ENCODE peak calls at places on chromosomes 7 and 10, in eight cellular contexts. One of them, this sample, is unnamed.

GRCh38 chr10:89591796-89592271 is 53.2 kb downstream of the PANK1 start:
- DNase-seq in spleen: no peak
- DNase-seq in left lung: peak
- DNase-seq in right lobe of liver: peak
- DNase-seq in IMR-90: peak
- DNase-seq in naive thymus-derived CD4-positive, alpha-beta T cell: no peak
- DNase-seq in heart left ventricle: peak
- DNase-seq in Panc1: no peak
- DNase-seq in this sample: peak

GRCh38 chr7:16989883-16990413 is 108.2 kb upstream of the AGR3 start:
- DNase-seq in spleen: no peak
- DNase-seq in left lung: peak
- DNase-seq in right lobe of liver: peak
- DNase-seq in IMR-90: peak
- DNase-seq in naive thymus-derived CD4-positive, alpha-beta T cell: no peak
- DNase-seq in heart left ventricle: peak
- DNase-seq in Panc1: peak
- DNase-seq in this sample: peak

GRCh38 chr7:41996381-41997035 is 240.5 kb downstream of the GLI3 start:
- DNase-seq in spleen: no peak
- DNase-seq in left lung: no peak
- DNase-seq in right lobe of liver: no peak
- DNase-seq in IMR-90: peak
- DNase-seq in naive thymus-derived CD4-positive, alpha-beta T cell: no peak
- DNase-seq in heart left ventricle: no peak
- DNase-seq in Panc1: no peak
- DNase-seq in this sample: no peak

GRCh38 chr10:86798636-86799035 is 42.2 kb downstream of the BMPR1A start:
- DNase-seq in spleen: no peak
- DNase-seq in left lung: no peak
- DNase-seq in right lobe of liver: no peak
- DNase-seq in IMR-90: peak
- DNase-seq in naive thymus-derived CD4-positive, alpha-beta T cell: peak
- DNase-seq in heart left ventricle: no peak
- DNase-seq in Panc1: no peak
- DNase-seq in this sample: no peak

GRCh38 chr7:36840930-36841329 is 116.6 kb upstream of the AOAH start:
- DNase-seq in spleen: no peak
- DNase-seq in left lung: no peak
- DNase-seq in right lobe of liver: no peak
- DNase-seq in IMR-90: no peak
- DNase-seq in naive thymus-derived CD4-positive, alpha-beta T cell: no peak
- DNase-seq in heart left ventricle: no peak
- DNase-seq in Panc1: no peak
- DNase-seq in this sample: no peak

GRCh38 chr10:103397191-103397825 is 882 bp downstream of the PDCD11 start:
- DNase-seq in spleen: no peak
- DNase-seq in left lung: no peak
- DNase-seq in right lobe of liver: no peak
- DNase-seq in IMR-90: no peak
- DNase-seq in naive thymus-derived CD4-positive, alpha-beta T cell: no peak
- DNase-seq in heart left ventricle: no peak
- DNase-seq in Panc1: no peak
- DNase-seq in this sample: no peak

GRCh38 chr10:89637108-89637507 is 7.9 kb downstream of the PANK1 start:
- DNase-seq in spleen: no peak
- DNase-seq in left lung: no peak
- DNase-seq in right lobe of liver: no peak
- DNase-seq in IMR-90: no peak
- DNase-seq in naive thymus-derived CD4-positive, alpha-beta T cell: no peak
- DNase-seq in heart left ventricle: no peak
- DNase-seq in Panc1: no peak
- DNase-seq in this sample: no peak

GRCh38 chr7:82428186-82428961 is 15.2 kb downstream of the CACNA2D1 start:
- DNase-seq in spleen: no peak
- DNase-seq in left lung: no peak
- DNase-seq in right lobe of liver: no peak
- DNase-seq in IMR-90: peak
- DNase-seq in naive thymus-derived CD4-positive, alpha-beta T cell: no peak
- DNase-seq in heart left ventricle: no peak
- DNase-seq in Panc1: no peak
- DNase-seq in this sample: no peak

GRCh38 chr10:75530337-75530736 is 98.9 kb downstream of the LRMDA start:
- DNase-seq in spleen: no peak
- DNase-seq in left lung: no peak
- DNase-seq in right lobe of liver: no peak
- DNase-seq in IMR-90: no peak
- DNase-seq in naive thymus-derived CD4-positive, alpha-beta T cell: no peak
- DNase-seq in heart left ventricle: no peak
- DNase-seq in Panc1: no peak
- DNase-seq in this sample: peak

DNA sequence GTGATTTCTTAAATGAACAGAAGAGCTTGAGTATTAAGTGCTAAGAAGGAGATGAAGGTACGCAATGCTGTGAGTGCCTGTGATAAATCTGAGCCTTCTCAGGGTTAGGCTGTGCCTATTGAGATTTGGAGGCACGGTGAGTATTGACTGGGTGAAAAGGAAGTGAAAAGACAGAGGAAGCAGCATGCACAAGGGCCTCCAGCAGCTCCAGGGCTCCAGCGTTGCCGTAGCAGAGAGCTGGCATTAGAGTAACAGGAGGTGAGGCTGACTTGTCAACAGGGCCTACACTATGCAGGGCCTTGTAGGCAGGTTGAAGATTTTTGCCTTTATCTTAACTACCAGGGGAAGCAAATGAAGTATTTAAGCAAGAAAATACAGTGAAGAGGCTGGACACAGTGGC is 54.1 kb upstream of the PDCD4 start:
- DNase-seq in spleen: no peak
- DNase-seq in left lung: no peak
- DNase-seq in right lobe of liver: no peak
- DNase-seq in IMR-90: no peak
- DNase-seq in naive thymus-derived CD4-positive, alpha-beta T cell: peak
- DNase-seq in heart left ventricle: no peak
- DNase-seq in Panc1: no peak
- DNase-seq in this sample: no peak
- H3K27ac ChIP-seq in spleen: no peak
- H3K27ac ChIP-seq in left lung: no peak
- H3K27ac ChIP-seq in right lobe of liver: no peak
- H3K27ac ChIP-seq in IMR-90: no peak
- H3K27ac ChIP-seq in naive thymus-derived CD4-positive, alpha-beta T cell: no peak
- H3K27ac ChIP-seq in heart left ventricle: peak
- H3K27ac ChIP-seq in Panc1: no peak
- H3K27ac ChIP-seq in this sample: no peak

GRCh38 chr7:94873239-94873638 is 34.2 kb upstream of the PPP1R9A start:
- DNase-seq in spleen: no peak
- DNase-seq in left lung: no peak
- DNase-seq in right lobe of liver: no peak
- DNase-seq in IMR-90: no peak
- DNase-seq in naive thymus-derived CD4-positive, alpha-beta T cell: no peak
- DNase-seq in heart left ventricle: no peak
- DNase-seq in Panc1: no peak
- DNase-seq in this sample: no peak

GRCh38 chr7:94877731-94878670 is 29.4 kb upstream of the PPP1R9A start:
- DNase-seq in spleen: no peak
- DNase-seq in left lung: no peak
- DNase-seq in right lobe of liver: no peak
- DNase-seq in IMR-90: no peak
- DNase-seq in naive thymus-derived CD4-positive, alpha-beta T cell: no peak
- DNase-seq in heart left ventricle: no peak
- DNase-seq in Panc1: no peak
- DNase-seq in this sample: no peak

GRCh38 chr7:94871132-94871531 is 36.3 kb upstream of the PPP1R9A start:
- DNase-seq in spleen: no peak
- DNase-seq in left lung: no peak
- DNase-seq in right lobe of liver: no peak
- DNase-seq in IMR-90: no peak
- DNase-seq in naive thymus-derived CD4-positive, alpha-beta T cell: no peak
- DNase-seq in heart left ventricle: no peak
- DNase-seq in Panc1: no peak
- DNase-seq in this sample: no peak

GRCh38 chr7:94875221-94875620 is 32.2 kb upstream of the PPP1R9A start:
- DNase-seq in spleen: no peak
- DNase-seq in left lung: no peak
- DNase-seq in right lobe of liver: no peak
- DNase-seq in IMR-90: no peak
- DNase-seq in naive thymus-derived CD4-positive, alpha-beta T cell: no peak
- DNase-seq in heart left ventricle: no peak
- DNase-seq in Panc1: no peak
- DNase-seq in this sample: no peak

DNA sequence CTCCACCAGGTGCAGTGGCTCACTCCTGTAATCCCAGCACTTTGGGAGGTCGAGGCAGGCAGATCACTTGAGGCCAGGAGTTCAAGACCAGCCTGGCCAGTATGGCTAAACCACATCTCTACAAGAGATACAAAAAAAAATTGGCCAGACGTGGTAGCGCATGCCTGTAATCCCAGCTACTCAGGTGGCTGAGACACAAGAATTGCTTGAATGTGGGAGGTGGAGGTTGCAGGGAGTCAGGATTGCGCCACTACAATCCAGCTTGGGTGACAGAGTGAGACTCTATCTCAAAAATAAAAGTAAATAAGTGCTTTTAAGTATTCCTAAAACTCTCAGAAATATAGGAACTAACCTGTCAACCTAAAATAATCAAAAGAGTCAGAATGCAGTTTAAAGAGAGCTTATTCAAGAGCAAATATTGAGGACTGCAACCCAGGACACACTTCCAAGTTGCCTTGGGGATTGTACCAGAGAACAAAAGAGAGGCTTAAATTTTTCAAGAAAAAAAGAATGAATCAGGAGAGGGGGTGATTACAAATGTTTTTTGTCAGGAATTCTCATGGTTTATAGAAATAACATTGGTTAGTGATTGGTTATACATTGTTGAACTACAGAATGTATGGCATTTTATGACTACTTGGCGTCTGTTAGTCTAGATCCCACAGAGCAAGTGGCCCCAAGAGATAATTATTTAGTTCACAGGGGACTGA is 33.2 kb upstream of the PPP1R9A start:
- DNase-seq in spleen: no peak
- DNase-seq in left lung: no peak
- DNase-seq in right lobe of liver: no peak
- DNase-seq in IMR-90: no peak
- DNase-seq in naive thymus-derived CD4-positive, alpha-beta T cell: no peak
- DNase-seq in heart left ventricle: no peak
- DNase-seq in Panc1: no peak
- DNase-seq in this sample: no peak
- H3K27ac ChIP-seq in spleen: no peak
- H3K27ac ChIP-seq in left lung: no peak
- H3K27ac ChIP-seq in right lobe of liver: no peak
- H3K27ac ChIP-seq in IMR-90: no peak
- H3K27ac ChIP-seq in naive thymus-derived CD4-positive, alpha-beta T cell: no peak
- H3K27ac ChIP-seq in heart left ventricle: no peak
- H3K27ac ChIP-seq in Panc1: no peak
- H3K27ac ChIP-seq in this sample: no peak

DNA sequence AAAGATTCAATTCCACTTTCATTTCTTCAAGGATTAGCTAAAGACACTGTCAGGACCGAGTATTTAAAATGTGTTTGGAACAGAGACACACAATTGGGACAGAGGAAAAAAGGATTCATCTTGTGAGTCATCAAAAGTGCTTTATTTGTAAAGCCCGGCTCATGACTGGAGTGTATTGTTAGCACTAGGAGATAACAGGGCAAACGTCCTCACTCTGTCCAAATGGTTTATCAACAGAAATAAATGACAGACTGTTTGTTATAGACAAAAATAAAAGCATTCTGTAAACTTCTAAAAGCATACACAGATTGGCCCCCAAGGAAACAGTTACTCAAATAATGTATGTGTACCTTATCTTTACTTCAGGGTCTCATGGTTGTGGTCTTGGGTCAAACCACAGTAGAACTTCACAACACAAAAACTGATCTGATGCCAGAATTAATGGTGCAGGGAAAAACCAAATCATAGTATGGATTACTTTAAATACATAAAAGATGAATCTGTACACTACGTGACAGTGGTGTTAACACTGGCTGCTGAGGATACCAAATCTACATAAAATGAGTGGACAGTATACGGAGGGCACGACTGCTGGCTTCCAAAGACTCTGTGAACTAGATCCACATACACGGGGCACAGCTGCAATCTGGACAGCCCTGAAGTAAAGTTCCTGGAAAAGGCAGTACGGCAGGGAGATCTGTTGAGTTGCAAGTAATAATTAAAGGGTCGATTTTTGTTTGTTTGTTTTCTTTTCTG is 179.4 kb downstream of the PIP4K2A start:
- DNase-seq in spleen: no peak
- DNase-seq in left lung: no peak
- DNase-seq in right lobe of liver: no peak
- DNase-seq in IMR-90: peak
- DNase-seq in naive thymus-derived CD4-positive, alpha-beta T cell: no peak
- DNase-seq in heart left ventricle: no peak
- DNase-seq in Panc1: no peak
- DNase-seq in this sample: no peak
- H3K27ac ChIP-seq in spleen: no peak
- H3K27ac ChIP-seq in left lung: no peak
- H3K27ac ChIP-seq in right lobe of liver: no peak
- H3K27ac ChIP-seq in IMR-90: no peak
- H3K27ac ChIP-seq in naive thymus-derived CD4-positive, alpha-beta T cell: no peak
- H3K27ac ChIP-seq in heart left ventricle: no peak
- H3K27ac ChIP-seq in Panc1: no peak
- H3K27ac ChIP-seq in this sample: no peak

GRCh38 chr10:126012485-126012884 is 116.1 kb downstream of the FANK1 start:
- DNase-seq in spleen: no peak
- DNase-seq in left lung: no peak
- DNase-seq in right lobe of liver: no peak
- DNase-seq in IMR-90: peak
- DNase-seq in naive thymus-derived CD4-positive, alpha-beta T cell: no peak
- DNase-seq in heart left ventricle: no peak
- DNase-seq in Panc1: no peak
- DNase-seq in this sample: no peak

GRCh38 chr10:126011995-126012394 is 115.6 kb downstream of the FANK1 start:
- DNase-seq in spleen: no peak
- DNase-seq in left lung: no peak
- DNase-seq in right lobe of liver: no peak
- DNase-seq in IMR-90: no peak
- DNase-seq in naive thymus-derived CD4-positive, alpha-beta T cell: no peak
- DNase-seq in heart left ventricle: no peak
- DNase-seq in Panc1: no peak
- DNase-seq in this sample: no peak

GRCh38 chr10:126016156-126016805 is 119.9 kb downstream of the FANK1 start:
- DNase-seq in spleen: no peak
- DNase-seq in left lung: no peak
- DNase-seq in right lobe of liver: no peak
- DNase-seq in IMR-90: no peak
- DNase-seq in naive thymus-derived CD4-positive, alpha-beta T cell: no peak
- DNase-seq in heart left ventricle: no peak
- DNase-seq in Panc1: no peak
- DNase-seq in this sample: no peak

GRCh38 chr10:126014309-126014708 is 117.9 kb downstream of the FANK1 start:
- DNase-seq in spleen: no peak
- DNase-seq in left lung: no peak
- DNase-seq in right lobe of liver: no peak
- DNase-seq in IMR-90: peak
- DNase-seq in naive thymus-derived CD4-positive, alpha-beta T cell: no peak
- DNase-seq in heart left ventricle: no peak
- DNase-seq in Panc1: no peak
- DNase-seq in this sample: no peak

GRCh38 chr10:126013489-126014281 is 117.3 kb downstream of the FANK1 start:
- DNase-seq in spleen: no peak
- DNase-seq in left lung: no peak
- DNase-seq in right lobe of liver: no peak
- DNase-seq in IMR-90: peak
- DNase-seq in naive thymus-derived CD4-positive, alpha-beta T cell: no peak
- DNase-seq in heart left ventricle: no peak
- DNase-seq in Panc1: peak
- DNase-seq in this sample: no peak
- H3K27ac ChIP-seq in spleen: no peak
- H3K27ac ChIP-seq in left lung: no peak
- H3K27ac ChIP-seq in right lobe of liver: no peak
- H3K27ac ChIP-seq in IMR-90: no peak
- H3K27ac ChIP-seq in naive thymus-derived CD4-positive, alpha-beta T cell: no peak
- H3K27ac ChIP-seq in heart left ventricle: no peak
- H3K27ac ChIP-seq in Panc1: peak
- H3K27ac ChIP-seq in this sample: no peak

This sample was measured in uterus.